ENCODE peak calls at places on chromosomes 6 and 20, in eight cellular contexts. Q, V, P, D, O, W, F and C are unnamed samples.

GRCh38 chr6:157073596-157073995 is 249.7 kb downstream of the TMEM242 start:
- DNase-seq in W (no peak), F (no peak), P (no peak), D (no peak), O (no peak), V (no peak), Q (no peak), C (no peak)

GRCh38 chr6:167774881-167775280 is 51.8 kb upstream of the AFDN start:
- DNase-seq in W (no peak), V (no peak), O (no peak), Q (no peak), D (no peak), F (no peak), P (no peak), C (no peak)

GRCh38 chr6:111978826-111979225 is 75.1 kb upstream of the CCN6 start:
- DNase-seq in Q (no peak), O (peak; percentile 19), P (no peak), F (no peak), D (no peak), W (no peak), V (no peak), C (no peak)

GRCh38 chr6:157054531-157054979 is 268.8 kb downstream of the TMEM242 start:
- DNase-seq in V (no peak), W (no peak), P (no peak), F (no peak), Q (no peak), D (no peak), O (no peak), C (no peak)

GRCh38 chr6:40302856-40303449 is 284.2 kb downstream of the LRFN2 start:
- DNase-seq in V (no peak), W (no peak), Q (no peak), F (no peak), D (no peak), O (no peak), P (no peak), C (no peak)

GRCh38 chr20:13922241-13922640 is 68.2 kb downstream of the SEL1L2 start:
- DNase-seq in P (no peak), D (no peak), W (no peak), O (no peak), F (no peak), Q (no peak), V (no peak), C (no peak)

GRCh38 chr20:25254986-25255680 is 7.2 kb downstream of the PYGB start:
- DNase-seq in V (no peak), P (peak; percentile 86), W (no peak), F (no peak), Q (peak; percentile 77), D (no peak), O (no peak), C (peak; percentile 85)

GRCh38 chr20:45791668-45792512 is at the start of the genes DNTTIP1 and WFDC3:
- DNase-seq in F (peak; percentile 82), Q (peak; percentile 95), P (peak; percentile 92), V (peak; percentile 87), D (peak; percentile 94), O (peak; percentile 97), W (peak; percentile 92), C (peak; percentile 96)

GRCh38 chr6:42547407-42548329 is 16.2 kb upstream of the UBR2 start:
- DNase-seq in P (peak; percentile 87), O (peak; percentile 94), W (peak; percentile 81), V (peak; percentile 87), F (peak; percentile 81), Q (peak; percentile 79), D (peak; percentile 48), C (peak; percentile 79)

GRCh38 chr6:3484240-3484639 is 27.4 kb upstream of the SLC22A23 start:
- DNase-seq in F (no peak), W (no peak), V (no peak), Q (no peak), O (no peak), D (no peak), P (no peak), C (no peak)

GRCh38 chr6:151400473-151400872 is 9.1 kb upstream of the ZBTB2 start:
- DNase-seq in V (no peak), P (no peak), O (no peak), F (no peak), Q (no peak), W (no peak), D (no peak), C (no peak)

GRCh38 chr6:43924222-43924702 is 154.3 kb downstream of the VEGFA start:
- DNase-seq in W (no peak), Q (peak; percentile 53), V (no peak), P (peak; percentile 61), O (no peak), D (no peak), F (no peak), C (no peak)

GRCh38 chr6:144266091-144266649 is 19.0 kb upstream of the UTRN start:
- DNase-seq in F (peak; percentile 62), V (peak; percentile 9), Q (peak; percentile 78), W (peak; percentile 65), D (no peak), O (no peak), P (peak; percentile 29), C (no peak)

GRCh38 chr6:91509711-91510110 is 922.8 kb upstream of the MAP3K7 start:
- DNase-seq in F (no peak), V (peak; percentile 16), D (no peak), P (no peak), O (no peak), W (no peak), Q (no peak), C (no peak)
- H3K27ac ChIP-seq in F (no peak overlapping the region), V (no peak overlapping the region), D (no peak overlapping the region), P (no peak overlapping the region), O (no peak overlapping the region), W (no peak overlapping the region), Q (no peak overlapping the region), C (no peak overlapping the region)

GRCh38 chr6:31356216-31356945 is 598 bp downstream of the HLA-B start:
- DNase-seq in W (peak; percentile 61), Q (peak; percentile 51), P (peak; percentile 49), V (peak; percentile 21), O (peak; percentile 88), D (no peak), F (no peak), C (no peak)

GRCh38 chr6:31358302-31358701 is 1.3 kb upstream of the HLA-B start:
- DNase-seq in Q (no peak), W (no peak), F (no peak), V (no peak), D (no peak), O (peak; percentile 70), P (no peak), C (no peak)

GRCh38 chr6:31354788-31355539 is 2.0 kb downstream of the HLA-B start:
- DNase-seq in Q (no peak), O (peak; percentile 84), P (no peak), F (no peak), W (no peak), V (no peak), D (no peak), C (no peak)

GRCh38 chr6:31355540-31355988 is 1.4 kb downstream of the HLA-B start:
- DNase-seq in Q (no peak), O (peak; percentile 50), D (no peak), F (no peak), W (no peak), V (no peak), P (no peak), C (no peak)

DNA sequence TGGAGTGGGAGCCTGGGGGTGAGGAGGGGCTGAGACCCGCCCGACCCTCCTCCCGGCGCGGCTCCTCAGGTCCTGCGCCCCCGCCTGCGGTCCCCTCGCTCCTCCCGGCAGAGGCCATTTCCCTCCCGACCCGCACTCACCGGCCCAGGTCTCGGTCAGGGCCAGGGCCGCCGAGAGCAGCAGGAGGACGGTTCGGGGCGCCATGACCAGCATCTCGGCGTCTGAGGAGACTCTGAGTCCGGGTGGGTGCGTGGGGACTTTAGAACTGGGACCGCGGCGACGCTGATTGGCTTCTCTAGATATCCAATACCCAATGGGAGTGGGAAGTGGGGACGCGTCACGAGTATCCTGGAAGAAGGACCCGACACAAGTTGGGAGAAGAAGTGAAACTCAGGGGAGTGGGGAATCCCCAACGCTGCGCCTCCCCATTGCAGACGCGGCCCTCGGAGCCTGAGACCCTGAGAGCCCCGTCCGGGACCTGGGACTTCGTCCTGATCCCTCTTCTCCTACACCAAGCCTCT is at the start of gene HLA-B:
- DNase-seq in V (peak; percentile 89), D (peak; percentile 49), P (peak; percentile 87), F (peak; percentile 68), W (peak; percentile 89), O (peak; percentile 97), Q (peak; percentile 83), C (peak; percentile 86)
- TF ChIP-seq POLR2A in V (no peak), D (no peak), P (no peak), F (peak; percentile 73), W (peak; percentile 88), O (peak; percentile 82), Q (peak; percentile 55), C (peak; percentile 95)

GRCh38 chr6:55917756-55918415 is 42.5 kb upstream of the BMP5 start:
- DNase-seq in V (no peak), D (no peak), O (no peak), P (no peak), F (no peak), Q (no peak), W (no peak), C (no peak)
- H3K4me3 ChIP-seq in V (no peak overlapping the region), D (no peak overlapping the region), O (no peak overlapping the region), P (no peak overlapping the region), F (no peak overlapping the region), Q (no peak overlapping the region), W (no peak overlapping the region), C (no peak overlapping the region)

GRCh38 chr6:53101006-53101405 is 35.8 kb downstream of the FBXO9 start:
- DNase-seq in F (no peak), D (no peak), W (no peak), O (no peak), P (no peak), Q (no peak), V (no peak), C (no peak)

GRCh38 chr6:53107091-53107490 is 41.5 kb downstream of the GCM1 start:
- DNase-seq in Q (no peak), V (no peak), F (no peak), O (peak; percentile 79), P (no peak), D (no peak), W (no peak), C (no peak)

GRCh38 chr6:53104916-53105315 is 39.7 kb downstream of the FBXO9 start:
- DNase-seq in P (no peak), Q (no peak), V (no peak), D (no peak), F (no peak), O (peak; percentile 50), W (no peak), C (no peak)

GRCh38 chr6:53100561-53100960 is 35.4 kb downstream of the FBXO9 start:
- DNase-seq in D (no peak), P (no peak), W (no peak), O (no peak), V (no peak), F (no peak), Q (no peak), C (no peak)

DNA sequence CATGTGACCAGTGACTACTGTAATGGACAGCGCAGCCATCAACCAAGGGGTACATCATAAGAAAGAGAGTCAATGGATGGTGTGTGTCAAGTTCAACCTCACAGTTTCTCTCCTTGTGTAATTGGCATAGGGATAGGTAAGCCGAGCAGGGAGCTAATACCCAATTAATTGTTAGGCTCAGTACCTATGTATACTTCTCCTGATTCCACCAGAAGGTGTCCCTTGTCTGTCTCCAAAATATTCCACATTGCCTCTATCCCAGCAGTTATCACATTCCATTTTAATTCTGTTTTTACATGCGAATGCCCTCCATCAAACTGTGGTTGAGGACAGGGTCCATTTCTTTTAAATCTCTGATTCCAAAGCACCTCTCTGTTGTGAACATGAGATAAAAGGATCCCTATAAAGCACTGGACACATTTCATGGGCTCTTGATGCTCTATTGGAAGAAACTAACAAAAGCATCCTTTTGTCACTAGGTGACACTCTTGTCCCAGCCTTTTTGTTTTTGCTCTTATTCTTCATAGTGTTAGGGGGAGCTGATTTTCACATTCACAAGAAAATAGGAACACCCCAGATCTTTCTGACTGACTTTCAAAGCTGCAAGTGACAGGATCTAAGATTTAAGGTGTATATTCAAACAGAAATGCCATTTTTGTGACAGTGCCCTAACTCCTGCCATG is 38.9 kb downstream of the FBXO9 start:
- DNase-seq in Q (no peak), F (no peak), D (peak; percentile 74), O (peak; percentile 34), P (no peak), V (peak; percentile 18), W (no peak), C (no peak)
- H3K27ac ChIP-seq in Q (no peak overlapping the region), F (no peak overlapping the region), D (no peak overlapping the region), O (peak overlapping the region; percentile 40), P (no peak overlapping the region), V (no peak overlapping the region), W (no peak overlapping the region), C (no peak overlapping the region)